ENCODE peak calls at places on chromosome 13, in six cellular contexts. A is H1, L is uterus, N is cardiac muscle cell, Z is heart right ventricle, U is BE2C. H is an unnamed sample.

GRCh38 chr13:30971575-30971974 is 39.1 kb downstream of the TEX26 start:
- DNase-seq in A (no peak), L (no peak), N (no peak), Z (no peak), U (no peak), H (no peak)

GRCh38 chr13:110334256-110334655 is 27.2 kb downstream of the COL4A2 start:
- DNase-seq in A (no peak), L (no peak), N (no peak), Z (no peak), U (no peak), H (no peak)

GRCh38 chr13:96119921-96120320 is 30.0 kb downstream of the HS6ST3 start:
- DNase-seq in A (no peak), L (no peak), N (no peak), Z (no peak), U (no peak), H (no peak)

GRCh38 chr13:97499181-97499580 is 65.2 kb downstream of the RAP2A start:
- DNase-seq in A (no peak), L (no peak), N (no peak), Z (no peak), U (no peak), H (no peak)

GRCh38 chr13:34357435-34358232 is 539.7 kb downstream of the RFC3 start:
- DNase-seq in A (no peak), L (no peak), N (no peak), Z (no peak), U (no peak), H (no peak)

GRCh38 chr13:63773476-63773875 is 2357.8 kb upstream of the PCDH20 start:
- DNase-seq in A (no peak), L (no peak), N (no peak), Z (no peak), U (no peak), H (no peak)

GRCh38 chr13:90154311-90154960 is 1193.1 kb upstream of the MIR17HG start:
- DNase-seq in A (no peak), L (no peak), N (no peak), Z (no peak), U (peak; percentile 40), H (no peak)

GRCh38 chr13:64746845-64747244 is 2483.3 kb downstream of the PCDH9 start:
- DNase-seq in A (no peak), L (no peak), N (no peak), Z (no peak), U (no peak), H (no peak)

GRCh38 chr13:43003729-43004128 is 11.7 kb upstream of the EPSTI1 start:
- DNase-seq in A (no peak), L (no peak), N (no peak), Z (no peak), U (no peak), H (no peak)

GRCh38 chr13:43005460-43006236 is 13.6 kb upstream of the EPSTI1 start:
- DNase-seq in A (no peak), L (no peak), N (peak; percentile 36), Z (no peak), U (no peak), H (no peak)

GRCh38 chr13:43008591-43008990 is 14.8 kb upstream of the DNAJC15 start:
- DNase-seq in A (no peak), L (no peak), N (no peak), Z (no peak), U (no peak), H (no peak)

GRCh38 chr13:43009506-43009905 is 13.9 kb upstream of the DNAJC15 start:
- DNase-seq in A (no peak), L (no peak), N (no peak), Z (no peak), U (no peak), H (no peak)

DNA sequence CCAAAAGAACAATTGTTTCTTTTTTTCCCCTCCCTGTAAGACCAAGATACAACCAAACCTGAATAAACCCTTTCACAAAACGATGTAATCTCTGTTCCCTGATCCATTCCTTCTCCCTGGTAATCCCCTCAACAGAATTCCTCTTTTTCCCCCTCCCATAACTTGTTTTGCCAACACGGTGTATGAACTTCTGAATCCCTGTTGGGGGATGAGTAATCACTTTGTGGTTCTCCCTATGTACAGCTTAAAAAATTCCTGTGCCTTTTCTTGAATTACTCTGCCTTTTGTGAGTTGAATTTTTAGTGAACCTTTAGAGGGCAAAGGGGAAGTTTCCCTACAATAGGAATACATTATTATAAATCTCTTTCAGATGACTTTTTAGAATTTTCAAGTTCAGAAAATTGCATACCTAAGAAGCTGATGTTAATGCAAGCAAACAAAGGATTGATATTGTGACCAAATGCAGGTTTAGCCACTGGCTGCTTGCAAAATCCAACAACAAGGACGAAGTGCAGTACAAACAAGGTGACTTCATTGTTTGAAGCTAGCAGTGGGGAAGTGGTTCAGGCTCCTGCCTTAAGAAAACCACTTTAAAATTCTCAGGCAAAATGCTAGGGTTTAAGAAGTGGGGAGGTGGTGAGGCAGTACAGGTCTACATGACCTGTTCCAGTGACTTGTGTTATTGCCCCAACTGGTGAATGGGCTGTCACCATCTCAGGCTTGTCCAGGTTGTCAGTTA is 15.0 kb upstream of the EPSTI1 start:
- DNase-seq in A (no peak), L (no peak), N (no peak), Z (no peak), U (no peak), H (no peak)
- H3K4me1 ChIP-seq in A (peaks cover 4% of the 10 kb centered on the region), L (no peaks in the 10 kb centered on the region), N (peaks cover 9% of the 10 kb centered on the region), Z (peaks cover 7% of the 10 kb centered on the region), U (no peaks in the 10 kb centered on the region), H (peaks cover 9% of the 10 kb centered on the region)

GRCh38 chr13:77219401-77219800 is 107.5 kb downstream of the MYCBP2 start:
- DNase-seq in A (no peak), L (no peak), N (no peak), Z (no peak), U (no peak), H (no peak)
- H3K36me3 ChIP-seq in A (no peaks in the 10 kb centered on the region), L (no peaks in the 10 kb centered on the region), N (peaks cover 4% of the 10 kb centered on the region), Z (no peaks in the 10 kb centered on the region), U (peaks cover 27% of the 10 kb centered on the region), H (peaks cover 78% of the 10 kb centered on the region)

GRCh38 chr13:92805766-92806165 is 420.8 kb upstream of the GPC6 start:
- DNase-seq in A (no peak), L (no peak), N (no peak), Z (no peak), U (no peak), H (no peak)
- H3K4me3 ChIP-seq in A (no peak overlapping the region), L (peak overlapping the region; percentile 9), N (no peak overlapping the region), Z (no peak overlapping the region), U (no peak overlapping the region), H (peak overlapping the region; percentile 53)

GRCh38 chr13:79387853-79388252 is 18.2 kb downstream of the RBM26 start:
- DNase-seq in A (no peak), L (no peak), N (no peak), Z (no peak), U (no peak), H (no peak)
- H3K4me1 ChIP-seq in A (no peaks in the 10 kb centered on the region), L (no peaks in the 10 kb centered on the region), N (peaks cover 6% of the 10 kb centered on the region), Z (peaks cover 53% of the 10 kb centered on the region), U (peaks cover 5% of the 10 kb centered on the region), H (peaks cover 52% of the 10 kb centered on the region)